ENCODE peak calls at places on chromosomes 7 and 10, in six cellular contexts. R is activated B cell treated with CpG ODN at 0.5 μM for 24 hours, C is heart right ventricle, H is left ventricle myocardium inferior, V is right lobe of liver, I is heart left ventricle. P is an unnamed sample.

GRCh38 chr7:121595949-121596692 is 200.0 kb upstream of the FAM3C start:
- DNase-seq in R (no peak), C (no peak), H (no peak), V (no peak), I (no peak), P (no peak)

GRCh38 chr10:52768114-52768532 is 4.5 kb downstream of the MBL2 start:
- DNase-seq in R (no peak), C (no peak), H (no peak), V (peak; percentile 62), I (no peak), P (no peak)

GRCh38 chr7:1813394-1814088 is 143.5 kb downstream of the ELFN1 start:
- DNase-seq in R (no peak), C (no peak), H (no peak), V (no peak), I (no peak), P (peak; percentile 31)

GRCh38 chr10:11036424-11037011 is 18.8 kb downstream of the CELF2 start:
- DNase-seq in R (no peak), C (peak; percentile 43), H (no peak), V (no peak), I (peak; percentile 37), P (no peak)

GRCh38 chr7:150965273-150965830 is 12.8 kb downstream of the KCNH2 start:
- DNase-seq in R (no peak), C (no peak), H (peak; percentile 48), V (no peak), I (no peak), P (no peak)

GRCh38 chr10:48523212-48523819 is 81.6 kb downstream of the ARHGAP22 start:
- DNase-seq in R (no peak), C (peak; percentile 57), H (peak; percentile 51), V (peak; percentile 46), I (peak; percentile 53), P (peak; percentile 80)

GRCh38 chr7:68720722-68721121 is 877.6 kb upstream of the AUTS2 start:
- DNase-seq in R (no peak), C (no peak), H (no peak), V (no peak), I (no peak), P (no peak)

GRCh38 chr10:132101529-132101928 is 35.8 kb downstream of the JAKMIP3 start:
- DNase-seq in R (no peak), C (no peak), H (no peak), V (peak; percentile 16), I (peak; percentile 5), P (peak; percentile 34)

GRCh38 chr10:127813290-127813689 is 76.3 kb downstream of the FOXI2 start:
- DNase-seq in R (no peak), C (no peak), H (no peak), V (no peak), I (no peak), P (no peak)

GRCh38 chr7:131284702-131285419 is 42.8 kb upstream of the MKLN1 start:
- DNase-seq in R (no peak), C (no peak), H (peak; percentile 37), V (no peak), I (no peak), P (no peak)

GRCh38 chr10:110510086-110510485 is 12.4 kb downstream of the DUSP5 start:
- DNase-seq in R (no peak), C (no peak), H (no peak), V (no peak), I (no peak), P (no peak)

GRCh38 chr10:71868192-71868697 is 17.2 kb upstream of the PSAP start:
- DNase-seq in R (no peak), C (peak; percentile 44), H (peak; percentile 29), V (peak; percentile 60), I (peak; percentile 56), P (no peak)

GRCh38 chr7:102068846-102069245 is 217.8 kb upstream of the SH2B2 start:
- DNase-seq in R (no peak), C (no peak), H (no peak), V (peak; percentile 29), I (no peak), P (no peak)

GRCh38 chr7:78562191-78562590 is 763.6 kb downstream of the PHTF2 start:
- DNase-seq in R (no peak), C (no peak), H (no peak), V (no peak), I (no peak), P (no peak)

DNA sequence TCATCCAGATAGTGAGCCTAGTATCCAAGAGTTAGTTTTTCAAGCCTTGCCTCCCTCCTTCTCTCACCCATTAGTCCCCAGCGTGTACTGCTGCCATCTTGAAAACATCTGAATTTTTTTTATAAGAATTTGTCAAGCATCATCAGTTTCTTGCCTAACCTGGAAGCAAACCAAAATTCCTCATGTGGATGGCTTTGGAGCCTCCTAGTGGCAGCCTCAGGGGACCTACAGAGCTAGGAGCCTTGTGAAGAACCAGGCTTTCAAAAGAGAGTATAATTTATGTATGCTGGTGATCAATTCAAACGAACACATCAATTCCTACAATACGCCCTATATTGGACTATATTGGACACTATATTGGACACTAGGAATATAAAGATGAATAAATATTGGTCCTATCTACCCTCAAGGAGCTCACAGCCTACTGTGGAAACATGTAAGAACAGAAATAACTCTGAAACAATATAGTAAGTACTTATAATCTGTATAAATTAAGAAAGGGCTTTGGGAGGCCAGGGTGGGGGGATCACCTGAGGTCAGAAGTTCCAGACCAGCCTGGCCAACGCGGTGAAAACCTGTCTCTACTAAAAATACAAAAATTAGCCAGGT is 63.4 kb downstream of the HPSE2 start:
- DNase-seq in R (no peak), C (no peak), H (no peak), V (peak; percentile 48), I (no peak), P (no peak)
- TF ChIP-seq CTCF in R (no peak), C (peak; percentile 48), H (peak; percentile 63), V (peak; percentile 58), I (peak; percentile 51), P (peak; percentile 44)

GRCh38 chr10:31622993-31623392 is 304.0 kb downstream of the ZEB1 start:
- DNase-seq in R (no peak), C (no peak), H (no peak), V (no peak), I (no peak), P (no peak)
- TF ChIP-seq CTCF in R (no peak), C (no peak), H (peak; percentile 33), V (no peak), I (peak; percentile 19), P (no peak)

GRCh38 chr10:84205853-84206513 is 11.6 kb downstream of the CDHR1 start:
- DNase-seq in R (no peak), C (no peak), H (no peak), V (no peak), I (no peak), P (no peak)
- TF ChIP-seq CTCF in R (no peak), C (no peak), H (no peak), V (no peak), I (no peak), P (no peak)

GRCh38 chr7:114648680-114649079 is 234.1 kb downstream of the FOXP2 start:
- DNase-seq in R (no peak), C (no peak), H (no peak), V (no peak), I (no peak), P (no peak)

GRCh38 chr7:114652041-114652440 is 237.4 kb downstream of the FOXP2 start:
- DNase-seq in R (no peak), C (no peak), H (no peak), V (no peak), I (no peak), P (no peak)

GRCh38 chr7:114650491-114650890 is 235.9 kb downstream of the FOXP2 start:
- DNase-seq in R (no peak), C (no peak), H (no peak), V (no peak), I (no peak), P (no peak)

GRCh38 chr7:114647518-114647917 is 232.9 kb downstream of the FOXP2 start:
- DNase-seq in R (no peak), C (no peak), H (no peak), V (no peak), I (no peak), P (no peak)

GRCh38 chr7:114649689-114650088 is 235.1 kb downstream of the FOXP2 start:
- DNase-seq in R (no peak), C (no peak), H (no peak), V (no peak), I (no peak), P (no peak)
- TF ChIP-seq CTCF in R (no peak), C (no peak), H (no peak), V (no peak), I (no peak), P (no peak)

DNA sequence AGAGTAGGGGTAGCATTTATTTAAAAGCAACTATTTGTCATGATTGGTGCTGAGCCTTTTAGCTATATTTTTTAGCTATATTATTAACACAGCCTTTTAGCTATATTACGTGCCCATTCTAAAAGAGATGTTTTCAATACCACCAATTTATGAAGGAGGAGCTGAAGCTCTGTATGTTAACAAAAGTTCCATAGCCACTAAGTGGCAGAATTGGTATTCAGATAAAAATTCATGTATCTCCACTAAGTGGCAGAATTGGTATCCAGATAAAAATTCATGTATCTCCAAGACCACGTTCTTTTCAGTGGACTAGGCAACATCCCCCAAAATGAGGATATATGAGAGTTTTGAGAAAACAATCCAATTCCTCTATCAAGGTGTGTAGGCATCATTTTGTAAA is 268.6 kb downstream of the HGF start:
- DNase-seq in R (no peak), C (no peak), H (no peak), V (no peak), I (no peak), P (no peak)
- TF ChIP-seq CTCF in R (no peak), C (peak; percentile 35), H (peak; percentile 26), V (no peak), I (no peak), P (no peak)

GRCh38 chr10:42753126-42753506 is 29.5 kb upstream of the BMS1 start:
- DNase-seq in R (peak; percentile 46), C (peak; percentile 78), H (peak; percentile 77), V (peak; percentile 67), I (peak; percentile 74), P (peak; percentile 81)
- TF ChIP-seq CTCF in R (no peak), C (peak; percentile 92), H (peak; percentile 94), V (peak; percentile 78), I (peak; percentile 93), P (peak; percentile 61)

P was measured in mesothelial cell of epicardium.